ENCODE peak calls at places on chromosomes 11 and 22, in ten cellular contexts. One of them, this sample, is unnamed.

GRCh38 chr11:111967651-111968050 is 30.5 kb downstream of the DIXDC1 start:
- DNase-seq in cardiac muscle cell: no peak
- DNase-seq in left cardiac atrium: no peak
- DNase-seq in stimulated activated CD4-positive, alpha-beta T cell treated with anti-CD3 and anti-CD28 coated beads, TNF-alpha, amount 100 ng/mL, for 1 hour: no peak
- DNase-seq in ACHN: no peak
- DNase-seq in GM19239: no peak
- DNase-seq in neural progenitor cell: no peak
- DNase-seq in NCI-H526: no peak
- DNase-seq in NCI-H1105 treated with DMSO at 0.1 percent for 48 hours: no peak
- DNase-seq in NCI-H446 treated with DMSO at 0.1 percent for 48 hours: no peak
- DNase-seq in this sample: no peak

GRCh38 chr22:21041937-21042336 is 3.8 kb upstream of the LRRC74B start:
- DNase-seq in cardiac muscle cell: no peak
- DNase-seq in left cardiac atrium: no peak
- DNase-seq in stimulated activated CD4-positive, alpha-beta T cell treated with anti-CD3 and anti-CD28 coated beads, TNF-alpha, amount 100 ng/mL, for 1 hour: no peak
- DNase-seq in ACHN: no peak
- DNase-seq in GM19239: no peak
- DNase-seq in neural progenitor cell: no peak
- DNase-seq in NCI-H526: no peak
- DNase-seq in NCI-H1105 treated with DMSO at 0.1 percent for 48 hours: no peak
- DNase-seq in NCI-H446 treated with DMSO at 0.1 percent for 48 hours: no peak
- DNase-seq in this sample: no peak

GRCh38 chr11:58164990-58165389 is 23.9 kb upstream of the OR9Q2 start:
- DNase-seq in cardiac muscle cell: no peak
- DNase-seq in left cardiac atrium: no peak
- DNase-seq in stimulated activated CD4-positive, alpha-beta T cell treated with anti-CD3 and anti-CD28 coated beads, TNF-alpha, amount 100 ng/mL, for 1 hour: no peak
- DNase-seq in ACHN: no peak
- DNase-seq in GM19239: no peak
- DNase-seq in neural progenitor cell: no peak
- DNase-seq in NCI-H526: no peak
- DNase-seq in NCI-H1105 treated with DMSO at 0.1 percent for 48 hours: no peak
- DNase-seq in NCI-H446 treated with DMSO at 0.1 percent for 48 hours: no peak
- DNase-seq in this sample: no peak

GRCh38 chr11:43984039-43984438 is 41.6 kb downstream of the C11orf96 start:
- DNase-seq in cardiac muscle cell: no peak
- DNase-seq in left cardiac atrium: no peak
- DNase-seq in stimulated activated CD4-positive, alpha-beta T cell treated with anti-CD3 and anti-CD28 coated beads, TNF-alpha, amount 100 ng/mL, for 1 hour: no peak
- DNase-seq in ACHN: no peak
- DNase-seq in GM19239: no peak
- DNase-seq in neural progenitor cell: no peak
- DNase-seq in NCI-H526: no peak
- DNase-seq in NCI-H1105 treated with DMSO at 0.1 percent for 48 hours: no peak
- DNase-seq in NCI-H446 treated with DMSO at 0.1 percent for 48 hours: no peak
- DNase-seq in this sample: no peak

GRCh38 chr11:45960387-45961110 is 38.1 kb downstream of the LARGE2 start:
- DNase-seq in cardiac muscle cell: no peak
- DNase-seq in left cardiac atrium: no peak
- DNase-seq in stimulated activated CD4-positive, alpha-beta T cell treated with anti-CD3 and anti-CD28 coated beads, TNF-alpha, amount 100 ng/mL, for 1 hour: no peak
- DNase-seq in ACHN: no peak
- DNase-seq in GM19239: no peak
- DNase-seq in neural progenitor cell: no peak
- DNase-seq in NCI-H526: no peak
- DNase-seq in NCI-H1105 treated with DMSO at 0.1 percent for 48 hours: no peak
- DNase-seq in NCI-H446 treated with DMSO at 0.1 percent for 48 hours: no peak
- DNase-seq in this sample: no peak

GRCh38 chr11:27553186-27553585 is 46.6 kb upstream of the LIN7C start:
- DNase-seq in cardiac muscle cell: no peak
- DNase-seq in left cardiac atrium: no peak
- DNase-seq in stimulated activated CD4-positive, alpha-beta T cell treated with anti-CD3 and anti-CD28 coated beads, TNF-alpha, amount 100 ng/mL, for 1 hour: no peak
- DNase-seq in ACHN: no peak
- DNase-seq in GM19239: no peak
- DNase-seq in neural progenitor cell: no peak
- DNase-seq in NCI-H526: no peak
- DNase-seq in NCI-H1105 treated with DMSO at 0.1 percent for 48 hours: no peak
- DNase-seq in NCI-H446 treated with DMSO at 0.1 percent for 48 hours: peak; percentile 8
- DNase-seq in this sample: no peak

GRCh38 chr11:81870815-81871214 is 862.8 kb downstream of the FAM181B start:
- DNase-seq in cardiac muscle cell: no peak
- DNase-seq in left cardiac atrium: no peak
- DNase-seq in stimulated activated CD4-positive, alpha-beta T cell treated with anti-CD3 and anti-CD28 coated beads, TNF-alpha, amount 100 ng/mL, for 1 hour: no peak
- DNase-seq in ACHN: no peak
- DNase-seq in GM19239: no peak
- DNase-seq in neural progenitor cell: no peak
- DNase-seq in NCI-H526: no peak
- DNase-seq in NCI-H1105 treated with DMSO at 0.1 percent for 48 hours: peak; percentile 42
- DNase-seq in NCI-H446 treated with DMSO at 0.1 percent for 48 hours: no peak
- DNase-seq in this sample: no peak

GRCh38 chr11:86515297-86516094 is 140.8 kb downstream of the CCDC81 start:
- DNase-seq in cardiac muscle cell: no peak
- DNase-seq in left cardiac atrium: no peak
- DNase-seq in stimulated activated CD4-positive, alpha-beta T cell treated with anti-CD3 and anti-CD28 coated beads, TNF-alpha, amount 100 ng/mL, for 1 hour: no peak
- DNase-seq in ACHN: no peak
- DNase-seq in GM19239: no peak
- DNase-seq in neural progenitor cell: no peak
- DNase-seq in NCI-H526: no peak
- DNase-seq in NCI-H1105 treated with DMSO at 0.1 percent for 48 hours: no peak
- DNase-seq in NCI-H446 treated with DMSO at 0.1 percent for 48 hours: peak; percentile 26
- DNase-seq in this sample: no peak

GRCh38 chr11:118401880-118402590 is 629 bp downstream of the ATP5MG start:
- DNase-seq in cardiac muscle cell: no peak
- DNase-seq in left cardiac atrium: no peak
- DNase-seq in stimulated activated CD4-positive, alpha-beta T cell treated with anti-CD3 and anti-CD28 coated beads, TNF-alpha, amount 100 ng/mL, for 1 hour: no peak
- DNase-seq in ACHN: peak; percentile 75
- DNase-seq in GM19239: no peak
- DNase-seq in neural progenitor cell: peak; percentile 13
- DNase-seq in NCI-H526: no peak
- DNase-seq in NCI-H1105 treated with DMSO at 0.1 percent for 48 hours: no peak
- DNase-seq in NCI-H446 treated with DMSO at 0.1 percent for 48 hours: no peak
- DNase-seq in this sample: no peak

GRCh38 chr11:77140231-77140959 is 12.3 kb downstream of the MYO7A start:
- DNase-seq in cardiac muscle cell: peak; percentile 32
- DNase-seq in left cardiac atrium: peak; percentile 75
- DNase-seq in stimulated activated CD4-positive, alpha-beta T cell treated with anti-CD3 and anti-CD28 coated beads, TNF-alpha, amount 100 ng/mL, for 1 hour: no peak
- DNase-seq in ACHN: no peak
- DNase-seq in GM19239: no peak
- DNase-seq in neural progenitor cell: peak; percentile 47
- DNase-seq in NCI-H526: no peak
- DNase-seq in NCI-H1105 treated with DMSO at 0.1 percent for 48 hours: no peak
- DNase-seq in NCI-H446 treated with DMSO at 0.1 percent for 48 hours: no peak
- DNase-seq in this sample: no peak